ENCODE peak calls at places on chromosomes 2 and 18, in five cellular contexts. A, T, K, U and Q are unnamed samples.

GRCh38 chr2:166382448-166382847 is 6.7 kb upstream of the SCN9A start:
- DNase-seq in A (no peak), T (no peak), K (no peak), U (no peak), Q (no peak)

GRCh38 chr2:3986530-3987258 is 283.3 kb downstream of the DCDC2C start:
- DNase-seq in A (no peak), T (no peak), K (no peak), U (no peak), Q (no peak)

GRCh38 chr2:149422337-149422990 is 92.1 kb downstream of the LYPD6 start:
- DNase-seq in A (peak), T (no peak), K (peak), U (no peak), Q (no peak)

GRCh38 chr2:46298522-46299351 is 1.5 kb downstream of the EPAS1 start:
- DNase-seq in A (peak), T (no peak), K (peak), U (peak), Q (peak)

GRCh38 chr2:27901219-27901618 is 10.7 kb downstream of the BABAM2 start:
- DNase-seq in A (no peak), T (no peak), K (no peak), U (no peak), Q (no peak)

GRCh38 chr2:61585383-61585782 is 47.2 kb upstream of the XPO1 start:
- DNase-seq in A (no peak), T (no peak), K (no peak), U (no peak), Q (no peak)

GRCh38 chr18:8770655-8771054 is 65.3 kb downstream of the MTCL1 start:
- DNase-seq in A (no peak), T (no peak), K (no peak), U (no peak), Q (no peak)

GRCh38 chr2:176534798-176535479 is 265.7 kb downstream of the MTX2 start:
- DNase-seq in A (no peak), T (no peak), K (peak), U (no peak), Q (no peak)

GRCh38 chr2:67880291-67880761 is 182.5 kb downstream of the C1D start:
- DNase-seq in A (peak), T (no peak), K (no peak), U (no peak), Q (no peak)